ENCODE peak calls at places on chromosomes 2 and 18, in five cellular contexts. One of them, this sample, is unnamed.
A peak's percentile ranks its signal among the peaks of the same experiment; 100 is the strongest.

GRCh38 chr2:167271941-167272340 is 383.7 kb downstream of the XIRP2 start:
- DNase-seq in A549: no peak
- DNase-seq in IMR-90: no peak
- DNase-seq in SK-N-SH: no peak
- DNase-seq in GM12878: no peak
- DNase-seq in this sample: no peak

GRCh38 chr2:191303349-191304005 is 58.3 kb downstream of the MYO1B start:
- DNase-seq in A549: no peak
- DNase-seq in IMR-90: peak; percentile 22
- DNase-seq in SK-N-SH: no peak
- DNase-seq in GM12878: no peak
- DNase-seq in this sample: no peak

GRCh38 chr2:191463790-191464189 is 214.1 kb upstream of the NABP1 start:
- DNase-seq in A549: no peak
- DNase-seq in IMR-90: no peak
- DNase-seq in SK-N-SH: no peak
- DNase-seq in GM12878: no peak
- DNase-seq in this sample: no peak

GRCh38 chr2:238974061-238974460 is 126.2 kb downstream of the TWIST2 start:
- DNase-seq in A549: no peak
- DNase-seq in IMR-90: peak; percentile 67
- DNase-seq in SK-N-SH: no peak
- DNase-seq in GM12878: no peak
- DNase-seq in this sample: no peak

GRCh38 chr2:170101789-170102188 is 76.2 kb upstream of the MYO3B start:
- DNase-seq in A549: no peak
- DNase-seq in IMR-90: no peak
- DNase-seq in SK-N-SH: peak; percentile 3
- DNase-seq in GM12878: no peak
- DNase-seq in this sample: no peak

GRCh38 chr2:17850151-17850550 is 28.3 kb upstream of the KCNS3 start:
- DNase-seq in A549: no peak
- DNase-seq in IMR-90: no peak
- DNase-seq in SK-N-SH: no peak
- DNase-seq in GM12878: no peak
- DNase-seq in this sample: no peak

GRCh38 chr18:47054369-47054768 is 18.9 kb upstream of the ELOA2 start:
- DNase-seq in A549: no peak
- DNase-seq in IMR-90: no peak
- DNase-seq in SK-N-SH: no peak
- DNase-seq in GM12878: no peak
- DNase-seq in this sample: no peak

GRCh38 chr2:72135921-72136320 is 11.7 kb downstream of the CYP26B1 start:
- DNase-seq in A549: no peak
- DNase-seq in IMR-90: no peak
- DNase-seq in SK-N-SH: no peak
- DNase-seq in GM12878: no peak
- DNase-seq in this sample: no peak

GRCh38 chr18:79479114-79479760 is 83.5 kb downstream of the NFATC1 start:
- DNase-seq in A549: no peak
- DNase-seq in IMR-90: no peak
- DNase-seq in SK-N-SH: no peak
- DNase-seq in GM12878: no peak
- DNase-seq in this sample: no peak

GRCh38 chr2:8568543-8569302 is 113.1 kb upstream of the ID2 start:
- DNase-seq in A549: no peak
- DNase-seq in IMR-90: no peak
- DNase-seq in SK-N-SH: no peak
- DNase-seq in GM12878: no peak
- DNase-seq in this sample: no peak

GRCh38 chr2:73762571-73762970 is 17.3 kb downstream of the DUSP11 start:
- DNase-seq in A549: no peak
- DNase-seq in IMR-90: no peak
- DNase-seq in SK-N-SH: no peak
- DNase-seq in GM12878: no peak
- DNase-seq in this sample: no peak
- TF ChIP-seq RCOR1 in A549: no peak
- TF ChIP-seq RCOR1 in IMR-90: no peak
- TF ChIP-seq RCOR1 in SK-N-SH: no peak
- TF ChIP-seq RCOR1 in GM12878: no peak
- TF ChIP-seq RCOR1 in this sample: no peak

DNA sequence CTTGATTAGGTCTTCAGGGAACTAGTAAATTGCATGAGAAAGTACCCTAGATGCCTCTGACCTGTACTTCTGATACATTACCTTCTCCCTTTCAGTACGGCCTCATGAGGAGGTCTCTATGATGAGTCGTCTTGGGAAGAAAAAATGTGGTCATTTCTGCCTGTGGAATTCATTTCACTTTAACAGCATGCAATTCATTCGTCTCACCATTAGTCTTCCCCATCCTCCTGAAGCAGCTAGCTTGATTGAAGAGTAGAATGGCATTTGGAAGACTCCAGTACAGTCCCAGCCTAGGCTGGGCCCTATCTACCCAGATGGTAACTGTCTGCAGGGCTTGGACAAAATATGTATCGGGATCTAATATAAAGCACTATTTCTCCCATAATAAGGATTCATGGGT is 52.1 kb downstream of the TMX3 start:
- DNase-seq in A549: no peak
- DNase-seq in IMR-90: peak; percentile 66
- DNase-seq in SK-N-SH: no peak
- DNase-seq in GM12878: no peak
- DNase-seq in this sample: no peak
- TF ChIP-seq RCOR1 in A549: no peak
- TF ChIP-seq RCOR1 in IMR-90: no peak
- TF ChIP-seq RCOR1 in SK-N-SH: no peak
- TF ChIP-seq RCOR1 in GM12878: no peak
- TF ChIP-seq RCOR1 in this sample: no peak

GRCh38 chr2:70831861-70832260 is 3.8 kb downstream of the CD207 start:
- DNase-seq in A549: no peak
- DNase-seq in IMR-90: no peak
- DNase-seq in SK-N-SH: no peak
- DNase-seq in GM12878: no peak
- DNase-seq in this sample: no peak
- TF ChIP-seq RCOR1 in A549: no peak
- TF ChIP-seq RCOR1 in IMR-90: no peak
- TF ChIP-seq RCOR1 in SK-N-SH: no peak
- TF ChIP-seq RCOR1 in GM12878: no peak
- TF ChIP-seq RCOR1 in this sample: no peak

GRCh38 chr2:160303076-160303475 is 103.0 kb upstream of the ITGB6 start:
- DNase-seq in A549: no peak
- DNase-seq in IMR-90: no peak
- DNase-seq in SK-N-SH: no peak
- DNase-seq in GM12878: no peak
- DNase-seq in this sample: no peak

GRCh38 chr2:160299540-160299939 is 99.5 kb upstream of the ITGB6 start:
- DNase-seq in A549: no peak
- DNase-seq in IMR-90: peak; percentile 73
- DNase-seq in SK-N-SH: no peak
- DNase-seq in GM12878: no peak
- DNase-seq in this sample: no peak

GRCh38 chr2:160301420-160301819 is 101.3 kb upstream of the ITGB6 start:
- DNase-seq in A549: no peak
- DNase-seq in IMR-90: peak; percentile 52
- DNase-seq in SK-N-SH: no peak
- DNase-seq in GM12878: no peak
- DNase-seq in this sample: no peak

GRCh38 chr2:160298960-160299359 is 98.9 kb upstream of the ITGB6 start:
- DNase-seq in A549: no peak
- DNase-seq in IMR-90: peak; percentile 45
- DNase-seq in SK-N-SH: no peak
- DNase-seq in GM12878: no peak
- DNase-seq in this sample: no peak

DNA sequence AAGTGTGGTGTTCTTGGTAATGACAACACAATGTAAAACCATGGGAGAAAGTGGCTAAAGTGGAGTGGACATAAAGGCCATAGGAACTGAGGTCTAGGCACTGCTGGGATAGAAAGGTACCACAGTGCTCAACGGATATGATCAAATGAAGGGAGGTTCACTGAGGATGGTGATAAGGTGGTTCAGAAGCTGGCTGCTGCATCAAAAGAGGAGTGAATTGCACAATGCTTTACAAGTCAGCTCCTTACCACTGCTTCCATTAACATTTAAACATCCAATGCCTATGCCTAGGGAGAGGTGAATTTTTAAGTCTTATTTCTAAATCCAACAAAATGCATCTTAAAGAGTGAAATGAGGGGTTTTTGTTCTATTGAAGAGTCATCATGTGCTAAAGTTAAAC is 100.1 kb upstream of the ITGB6 start:
- DNase-seq in A549: no peak
- DNase-seq in IMR-90: no peak
- DNase-seq in SK-N-SH: no peak
- DNase-seq in GM12878: no peak
- DNase-seq in this sample: no peak
- TF ChIP-seq RCOR1 in A549: no peak
- TF ChIP-seq RCOR1 in IMR-90: no peak
- TF ChIP-seq RCOR1 in SK-N-SH: no peak
- TF ChIP-seq RCOR1 in GM12878: no peak
- TF ChIP-seq RCOR1 in this sample: no peak

DNA sequence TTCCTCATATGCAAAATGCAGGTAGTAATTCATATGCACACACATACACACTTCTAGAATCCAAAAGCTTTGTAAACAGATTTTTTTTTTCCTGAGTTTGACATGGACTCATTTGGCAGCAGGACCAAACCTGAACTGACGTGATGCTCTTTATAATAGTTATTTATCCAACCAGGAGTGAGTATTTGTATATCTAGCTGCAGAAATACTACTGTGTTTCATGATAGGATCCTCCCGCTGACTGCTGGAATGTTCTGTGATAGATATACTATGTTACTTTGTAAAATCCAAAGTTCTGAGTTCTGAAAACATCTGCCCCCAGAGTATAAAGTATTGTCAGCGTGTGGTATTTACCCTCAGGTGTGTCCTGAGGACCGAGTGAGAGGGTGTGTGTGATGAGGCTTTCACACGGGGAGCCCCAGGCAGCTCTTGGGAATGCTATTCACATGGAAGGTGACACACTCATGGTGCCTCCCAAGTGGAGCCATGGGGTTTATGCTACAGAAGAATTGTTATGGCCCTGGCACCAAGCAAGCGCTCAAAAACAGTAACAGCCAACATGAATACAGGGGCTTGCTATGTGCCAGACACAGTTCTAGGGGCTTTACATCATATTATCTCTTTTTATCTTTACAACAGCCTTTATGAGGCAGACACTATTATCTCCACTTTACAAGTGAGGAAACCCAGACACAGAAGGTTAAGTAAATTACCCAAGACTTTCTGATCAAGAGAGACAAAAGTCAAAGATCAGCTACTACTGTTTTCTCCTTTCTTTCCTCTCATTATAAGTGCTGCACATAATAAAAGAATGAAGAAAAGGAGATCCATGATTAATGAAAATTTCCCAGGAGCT is 16.7 kb upstream of the TXNDC2 start:
- DNase-seq in A549: no peak
- DNase-seq in IMR-90: no peak
- DNase-seq in SK-N-SH: peak; percentile 60
- DNase-seq in GM12878: no peak
- DNase-seq in this sample: no peak
- TF ChIP-seq RCOR1 in A549: no peak
- TF ChIP-seq RCOR1 in IMR-90: no peak
- TF ChIP-seq RCOR1 in SK-N-SH: no peak
- TF ChIP-seq RCOR1 in GM12878: no peak
- TF ChIP-seq RCOR1 in this sample: no peak

DNA sequence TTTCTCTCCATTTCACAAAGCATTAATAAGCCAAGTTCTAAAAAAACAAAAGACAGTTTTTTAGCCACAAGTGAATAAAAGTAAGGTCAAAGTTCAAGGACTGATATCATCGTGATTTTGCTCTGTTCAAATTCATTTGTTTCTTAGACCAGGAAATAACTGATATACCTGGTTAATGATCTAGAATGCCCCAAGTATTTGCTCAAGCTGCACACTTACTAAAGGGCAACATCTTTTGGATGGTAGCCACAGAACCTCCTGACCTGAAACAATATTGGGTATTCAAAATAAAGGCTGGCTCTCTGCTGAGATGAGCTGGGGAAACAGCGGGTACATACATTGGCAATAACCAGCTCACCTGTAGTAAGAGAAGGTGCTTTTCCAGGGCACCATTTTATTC is 314.7 kb upstream of the LYPD1 start:
- DNase-seq in A549: no peak
- DNase-seq in IMR-90: no peak
- DNase-seq in SK-N-SH: no peak
- DNase-seq in GM12878: no peak
- DNase-seq in this sample: no peak
- TF ChIP-seq RCOR1 in A549: no peak
- TF ChIP-seq RCOR1 in IMR-90: no peak
- TF ChIP-seq RCOR1 in SK-N-SH: no peak
- TF ChIP-seq RCOR1 in GM12878: no peak
- TF ChIP-seq RCOR1 in this sample: no peak

GRCh38 chr18:32286749-32287148 is 96.9 kb downstream of the MEP1B start:
- DNase-seq in A549: no peak
- DNase-seq in IMR-90: no peak
- DNase-seq in SK-N-SH: no peak
- DNase-seq in GM12878: no peak
- DNase-seq in this sample: no peak

GRCh38 chr18:32293107-32293506 is 103.3 kb downstream of the MEP1B start:
- DNase-seq in A549: no peak
- DNase-seq in IMR-90: no peak
- DNase-seq in SK-N-SH: no peak
- DNase-seq in GM12878: no peak
- DNase-seq in this sample: no peak

GRCh38 chr18:32287873-32288272 is 98.0 kb downstream of the MEP1B start:
- DNase-seq in A549: no peak
- DNase-seq in IMR-90: no peak
- DNase-seq in SK-N-SH: no peak
- DNase-seq in GM12878: no peak
- DNase-seq in this sample: no peak

GRCh38 chr18:32287249-32287648 is 97.4 kb downstream of the MEP1B start:
- DNase-seq in A549: no peak
- DNase-seq in IMR-90: no peak
- DNase-seq in SK-N-SH: no peak
- DNase-seq in GM12878: no peak
- DNase-seq in this sample: no peak

GRCh38 chr18:32289480-32290075 is 99.7 kb downstream of the MEP1B start:
- DNase-seq in A549: peak; percentile 31
- DNase-seq in IMR-90: peak; percentile 72
- DNase-seq in SK-N-SH: peak; percentile 70
- DNase-seq in GM12878: no peak
- DNase-seq in this sample: no peak
- TF ChIP-seq RCOR1 in A549: no peak
- TF ChIP-seq RCOR1 in IMR-90: no peak
- TF ChIP-seq RCOR1 in SK-N-SH: peak; percentile 14
- TF ChIP-seq RCOR1 in GM12878: no peak
- TF ChIP-seq RCOR1 in this sample: no peak

This sample was measured in K562.